ENCODE peak calls at places on chromosomes 6 and 20, in six cellular contexts. O is Calu3; I is CD8-positive, alpha-beta T cell; X is prostate gland; J is mesothelial cell of epicardium; R is HFFc6. P is an unnamed sample.

GRCh38 chr6:128848169-128848935 is 34.6 kb upstream of the LAMA2 start:
- DNase-seq in J (no peak), R (no peak), I (no peak), O (no peak), X (no peak), P (no peak)

GRCh38 chr6:55511124-55511820 is 67.7 kb downstream of the HMGCLL1 start:
- DNase-seq in X (peak), J (no peak), R (no peak), O (no peak), I (no peak), P (no peak)

GRCh38 chr6:33770833-33771341 is 18.0 kb downstream of the LEMD2 start:
- DNase-seq in I (no peak), R (no peak), J (no peak), O (no peak), X (no peak), P (no peak)

GRCh38 chr6:79872986-79873385 is 74.4 kb downstream of the ELOVL4 start:
- DNase-seq in X (no peak), O (no peak), R (peak), I (no peak), J (no peak), P (no peak)

GRCh38 chr6:100968934-100969333 is 87.8 kb upstream of the ASCC3 start:
- DNase-seq in X (no peak), R (no peak), J (no peak), O (no peak), I (no peak), P (no peak)

GRCh38 chr6:17086469-17086868 is 15.4 kb upstream of the STMND1 start:
- DNase-seq in J (peak), O (peak), X (peak), R (peak), I (no peak), P (peak)

GRCh38 chr20:61030130-61030529 is 221.9 kb upstream of the CDH4 start:
- DNase-seq in I (no peak), R (no peak), J (no peak), O (no peak), X (no peak), P (no peak)

GRCh38 chr6:6614096-6614964 is 25.8 kb downstream of the LY86 start:
- DNase-seq in I (no peak), J (no peak), O (no peak), R (no peak), X (no peak), P (no peak)

GRCh38 chr20:1945134-1945618 is 48.7 kb downstream of the PDYN start:
- DNase-seq in I (no peak), O (no peak), R (no peak), X (no peak), J (no peak), P (no peak)

GRCh38 chr20:32612351-32612750 is 27.2 kb upstream of the NOL4L start:
- DNase-seq in J (no peak), X (no peak), I (no peak), R (no peak), O (no peak), P (no peak)

GRCh38 chr6:11251553-11252358 is 19.3 kb upstream of the NEDD9 start:
- DNase-seq in X (no peak), O (peak), I (no peak), R (peak), J (no peak), P (no peak)

GRCh38 chr20:47843886-47844567 is 58.7 kb upstream of the SULF2 start:
- DNase-seq in X (no peak), I (no peak), J (no peak), O (peak), R (no peak), P (no peak)

GRCh38 chr20:25230177-25230831 is 17.6 kb upstream of the PYGB start:
- DNase-seq in R (no peak), O (no peak), J (no peak), X (no peak), I (no peak), P (no peak)

GRCh38 chr20:52303281-52303950 is 111.8 kb upstream of the ZFP64 start:
- DNase-seq in R (no peak), X (no peak), J (no peak), I (no peak), O (no peak), P (no peak)

GRCh38 chr6:13194852-13195251 is 133.5 kb downstream of the TBC1D7 start:
- DNase-seq in J (no peak), X (peak), O (peak), I (no peak), R (peak), P (peak)
- TF ChIP-seq CTCF in J (peak), X (peak), O (peak), I (no peak), R (peak), P (peak)

GRCh38 chr6:45045253-45045601 is 282.9 kb upstream of the RUNX2 start:
- DNase-seq in J (no peak), O (no peak), X (no peak), R (no peak), I (no peak), P (no peak)
- TF ChIP-seq CTCF in J (no peak), O (no peak), X (no peak), R (no peak), I (no peak), P (no peak)

DNA sequence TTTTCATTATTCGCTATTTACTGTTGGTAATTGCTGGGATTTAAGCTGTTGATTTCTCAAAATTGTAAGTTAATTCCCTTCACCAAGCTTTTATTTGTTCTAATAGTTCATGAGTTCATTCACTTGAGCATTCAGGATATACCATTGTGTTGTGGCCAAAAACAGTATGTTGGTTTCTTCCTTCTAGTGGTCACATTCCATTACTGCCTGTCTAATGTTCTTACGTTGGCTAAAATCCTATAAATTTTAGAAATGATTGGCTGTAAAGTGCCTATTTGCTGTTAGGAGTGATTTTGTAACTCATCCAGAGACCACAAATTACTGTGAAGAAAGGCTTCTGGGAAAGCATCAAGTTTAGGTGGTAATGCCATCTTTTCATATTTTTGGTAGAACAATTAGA is 76.3 kb downstream of the FARS2 start:
- DNase-seq in I (no peak), J (no peak), R (peak), X (no peak), O (no peak), P (no peak)
- TF ChIP-seq CTCF in I (no peak), J (no peak), R (peak), X (no peak), O (no peak), P (no peak)

DNA sequence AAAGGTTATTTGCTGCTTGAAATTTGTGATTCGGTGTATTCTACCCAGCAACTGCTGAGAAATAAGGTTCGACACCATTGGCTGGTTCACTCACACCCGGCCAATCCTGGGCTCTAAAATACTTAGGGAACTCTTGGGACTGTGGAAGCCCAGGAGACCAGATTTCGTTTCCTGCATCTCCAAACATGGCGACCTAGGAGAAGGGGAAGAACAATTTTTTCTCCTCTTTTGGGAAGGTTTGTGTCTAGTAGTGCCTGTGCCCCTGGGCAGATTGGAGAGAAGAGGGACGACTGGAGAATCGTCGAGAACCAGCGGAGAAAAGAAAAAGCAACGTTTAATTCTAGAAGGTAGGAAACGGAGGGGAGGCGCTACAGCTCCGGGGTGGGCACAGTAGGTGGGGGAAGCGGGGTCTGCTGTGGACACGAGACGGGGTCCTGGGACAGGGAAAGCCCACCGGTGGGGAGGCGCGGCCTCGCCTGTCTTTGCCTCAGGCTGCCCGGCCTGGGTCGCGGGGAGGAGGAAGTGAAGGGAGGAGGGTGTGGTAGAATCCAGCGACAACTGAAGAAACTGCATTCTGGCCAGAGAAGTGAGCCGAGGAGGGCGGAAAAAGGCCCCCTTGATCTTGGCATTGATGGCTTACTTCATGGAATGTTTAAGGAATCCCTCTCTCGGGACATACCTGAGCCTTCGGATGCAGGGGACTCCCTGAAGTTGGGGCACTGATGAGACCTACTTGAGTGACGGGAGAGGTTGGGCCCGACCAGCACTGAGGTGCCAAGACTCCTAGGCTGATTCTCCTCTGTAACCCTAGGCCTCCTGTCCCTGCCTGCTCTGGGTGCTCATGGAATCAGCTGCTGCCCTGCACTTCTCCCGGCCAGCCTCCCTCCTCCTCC is at the start of gene BTN2A1:
- DNase-seq in X (peak), O (peak), J (peak), I (peak), R (peak), P (peak)
- TF ChIP-seq CTCF in X (no peak), O (no peak), J (no peak), I (no peak), R (peak), P (no peak)

DNA sequence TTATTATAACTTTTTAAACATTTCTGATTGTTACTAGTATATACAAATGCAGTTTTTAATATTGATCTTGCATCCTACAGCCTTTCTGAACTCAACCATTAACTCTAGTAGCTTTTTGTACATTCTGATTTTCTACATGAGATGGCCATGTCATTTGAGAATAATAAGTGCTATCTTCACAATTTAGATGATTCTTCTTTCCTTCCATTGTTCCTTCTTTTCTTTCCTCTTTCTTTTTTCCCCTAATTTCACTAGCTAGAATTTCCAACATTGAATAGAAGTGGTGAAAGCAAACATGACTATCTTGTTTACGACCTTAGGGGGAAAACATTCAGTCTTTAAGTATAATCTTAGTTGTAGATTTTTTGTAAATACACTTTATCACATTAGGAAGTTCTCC is 128.2 kb upstream of the PRSS16 start:
- DNase-seq in X (no peak), R (no peak), O (no peak), I (no peak), J (no peak), P (no peak)
- TF ChIP-seq CTCF in X (no peak), R (no peak), O (no peak), I (no peak), J (no peak), P (no peak)

DNA sequence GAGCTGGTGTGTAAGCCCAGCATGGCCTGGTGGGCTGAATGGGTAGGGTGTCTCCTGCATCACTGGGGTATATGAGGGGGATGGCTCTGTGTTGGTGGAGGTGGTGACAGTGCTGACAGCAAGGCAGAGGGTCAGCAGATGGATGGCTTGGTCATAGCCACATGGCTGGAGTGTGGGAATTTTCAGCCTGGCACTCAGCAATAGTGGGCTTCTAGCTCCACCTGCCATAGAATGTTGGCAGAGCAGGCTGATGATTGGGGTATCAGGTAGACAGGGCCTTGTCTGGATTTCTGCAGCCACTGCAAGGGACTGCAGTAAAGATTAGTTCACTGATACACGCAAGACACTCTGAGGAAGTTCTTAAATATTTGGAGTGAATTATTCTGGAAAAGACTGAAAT is 137.5 kb upstream of the BACH2 start:
- DNase-seq in I (no peak), O (peak), X (no peak), R (no peak), J (no peak), P (no peak)
- TF ChIP-seq CTCF in I (no peak), O (no peak), X (no peak), R (no peak), J (no peak), P (peak)

DNA sequence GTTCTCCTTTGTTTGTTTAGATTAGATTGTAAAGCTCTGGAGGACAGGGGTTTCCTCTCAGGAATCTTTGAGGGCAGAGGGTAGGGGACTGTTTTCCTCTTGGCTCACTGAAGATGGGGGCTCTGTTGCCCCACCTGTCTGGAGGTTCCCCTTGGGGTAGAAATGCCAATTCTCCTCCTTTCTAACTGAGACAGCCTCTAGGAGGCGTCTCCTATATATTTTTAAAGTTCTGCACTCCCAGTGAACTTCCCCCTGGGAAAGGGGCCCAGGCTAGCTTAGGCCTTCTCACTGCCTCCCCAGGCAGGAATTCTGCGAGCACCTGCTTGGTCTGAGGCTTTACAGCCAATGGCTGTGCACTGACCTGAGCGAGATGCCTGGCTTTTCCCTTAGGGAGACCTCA is 24.8 kb upstream of the SRF start:
- DNase-seq in R (no peak), J (no peak), I (no peak), X (no peak), O (no peak), P (no peak)
- TF ChIP-seq CTCF in R (peak), J (no peak), I (no peak), X (no peak), O (no peak), P (no peak)

DNA sequence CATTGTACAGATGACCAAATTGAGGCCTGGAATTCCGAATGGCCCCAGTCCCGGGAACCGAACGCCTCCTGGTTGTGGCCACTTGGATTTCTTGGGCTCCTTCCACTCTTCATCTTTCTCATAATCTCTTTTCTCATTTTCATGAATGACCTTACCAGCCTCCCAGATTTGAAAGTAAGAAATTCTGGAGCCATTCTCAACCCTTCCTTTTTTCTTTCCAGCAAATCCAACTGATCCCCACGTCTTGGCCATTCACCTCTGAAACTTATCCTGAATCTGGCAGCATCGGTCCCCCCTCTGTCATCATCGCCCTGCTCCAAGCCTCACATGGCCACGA is 5.9 kb upstream of the SLC12A5 start:
- DNase-seq in X (no peak), J (no peak), R (no peak), I (no peak), O (no peak), P (no peak)
- TF ChIP-seq CTCF in X (no peak), J (no peak), R (peak), I (peak), O (no peak), P (no peak)

DNA sequence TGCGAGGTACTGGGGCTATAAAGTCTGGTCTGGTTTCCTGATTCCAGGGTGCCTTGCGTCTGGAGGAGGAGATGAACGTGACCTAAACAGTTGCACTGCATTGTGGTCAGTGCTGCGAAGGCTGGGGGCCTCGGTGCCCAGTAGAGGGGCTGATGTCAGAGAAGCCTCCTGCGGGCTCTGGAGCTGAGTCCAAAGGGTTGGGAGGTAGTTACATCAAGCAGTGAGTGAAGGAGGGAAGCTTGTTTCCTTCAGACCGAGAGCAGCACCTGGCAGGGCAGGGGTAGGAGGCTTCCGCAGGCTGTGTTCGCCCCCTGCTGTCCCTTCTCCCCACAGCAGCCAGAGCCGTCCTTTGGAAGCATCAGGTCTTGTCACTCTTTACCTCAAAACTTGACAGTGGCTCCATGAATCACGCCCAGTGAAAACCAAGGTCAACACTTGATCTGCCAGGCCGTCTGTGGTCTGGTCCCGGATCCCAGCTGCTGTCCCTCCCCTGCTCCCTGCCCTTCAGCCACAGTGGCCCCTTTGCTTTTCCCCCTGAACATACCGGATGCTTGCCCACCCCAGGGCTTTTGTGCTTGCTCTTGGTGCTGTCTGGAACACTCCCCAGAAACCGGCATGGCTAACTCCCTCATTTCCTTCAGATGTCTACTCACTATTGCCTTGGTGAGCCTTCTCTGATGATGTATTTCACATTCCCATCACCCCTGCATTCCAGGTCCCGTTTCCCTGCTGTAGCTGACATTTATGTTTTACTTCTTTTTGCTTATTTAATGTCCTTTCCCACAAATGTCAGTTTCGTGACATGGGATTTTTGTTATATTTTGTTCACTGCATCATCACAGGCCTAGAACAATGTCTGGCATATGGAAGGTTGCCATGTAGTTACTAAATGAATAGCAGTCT is 7.0 kb downstream of the DYNLRB1 start:
- DNase-seq in J (no peak), X (peak), O (peak), R (peak), I (peak), P (peak)
- TF ChIP-seq CTCF in J (no peak), X (no peak), O (peak), R (peak), I (peak), P (peak)

GRCh38 chr6:112337209-112337638 is 9.9 kb upstream of the RFPL4B start:
- DNase-seq in R (peak), I (no peak), O (peak), X (peak), J (peak), P (peak)
- TF ChIP-seq CTCF in R (peak), I (no peak), O (peak), X (peak), J (no peak), P (peak)